ENCODE peak calls at places on chromosome 20, in ten cellular contexts. N is sigmoid colon, L is uterus, S is transverse colon, R is adrenal gland, W is tibial nerve, M is testis, F is endothelial cell of umbilical vein, H is ovary, V is HCT116. I is an unnamed sample.

GRCh38 chr20:3900187-3900604 is 11.0 kb downstream of the PANK2 start:
- DNase-seq in V (no peak), S (no peak), F (peak; percentile 67), L (no peak), R (no peak), H (no peak), N (no peak), M (no peak), W (no peak), I (no peak)

GRCh38 chr20:23032056-23032455 is 3.1 kb upstream of the SSTR4 start:
- DNase-seq in M (no peak), R (no peak), H (no peak), V (no peak), L (no peak), F (no peak), N (no peak), W (no peak), S (no peak), I (no peak)

GRCh38 chr20:41232971-41233926 is 84.3 kb downstream of the ZHX3 start:
- DNase-seq in N (no peak), M (no peak), W (no peak), H (no peak), L (no peak), V (no peak), F (peak; percentile 59), R (no peak), S (no peak), I (peak; percentile 72)

GRCh38 chr20:25510202-25510601 is 75.1 kb downstream of the NINL start:
- DNase-seq in L (no peak), S (no peak), N (no peak), R (no peak), W (no peak), V (no peak), H (no peak), F (no peak), M (no peak), I (no peak)

GRCh38 chr20:36141310-36141709 is 13.2 kb upstream of the EPB41L1 start:
- DNase-seq in L (no peak), N (no peak), F (no peak), H (no peak), M (no peak), W (no peak), S (no peak), R (no peak), V (no peak), I (no peak)

GRCh38 chr20:10708342-10709185 is 34.8 kb upstream of the JAG1 start:
- DNase-seq in H (no peak), M (no peak), S (no peak), V (no peak), N (no peak), W (no peak), F (peak; percentile 49), R (no peak), L (no peak), I (no peak)

GRCh38 chr20:10524034-10524476 is 89.0 kb downstream of the SLX4IP start:
- DNase-seq in S (peak; percentile 60), H (peak; percentile 74), N (peak; percentile 98), L (peak; percentile 72), V (no peak), R (no peak), F (no peak), W (peak; percentile 66), M (peak; percentile 51), I (no peak)

GRCh38 chr20:11144114-11144513 is 470.3 kb upstream of the JAG1 start:
- DNase-seq in W (no peak), S (no peak), R (no peak), F (peak; percentile 29), L (peak; percentile 39), H (peak; percentile 35), M (no peak), N (peak; percentile 72), V (no peak), I (no peak)

GRCh38 chr20:2692036-2692885 is at the start of gene EBF4:
- DNase-seq in N (peak; percentile 86), R (peak; percentile 64), M (peak; percentile 77), L (peak; percentile 68), S (peak; percentile 47), V (no peak), W (peak; percentile 27), F (peak; percentile 31), H (peak; percentile 87), I (no peak)
- TF ChIP-seq POLR2A in N (no peak), R (peak; percentile 45), M (no peak), L (peak; percentile 88), S (no peak), V (no peak), W (no peak), F (no peak), H (peak; percentile 71), I (no peak)

GRCh38 chr20:19626896-19627295 is 131.2 kb upstream of the RIN2 start:
- DNase-seq in H (no peak), N (no peak), F (no peak), V (no peak), W (no peak), M (no peak), L (no peak), S (no peak), R (no peak), I (no peak)

GRCh38 chr20:19624221-19624620 is 133.8 kb upstream of the RIN2 start:
- DNase-seq in S (no peak), M (no peak), H (no peak), N (no peak), W (no peak), R (no peak), L (no peak), V (no peak), F (no peak), I (no peak)

GRCh38 chr20:19631410-19631809 is 126.6 kb upstream of the RIN2 start:
- DNase-seq in R (no peak), F (no peak), W (no peak), H (no peak), M (no peak), V (no peak), S (no peak), L (no peak), N (no peak), I (peak; percentile 64)

GRCh38 chr20:19625416-19625815 is 132.6 kb upstream of the RIN2 start:
- DNase-seq in R (no peak), H (no peak), F (no peak), S (no peak), W (no peak), V (no peak), N (no peak), L (no peak), M (no peak), I (no peak)

GRCh38 chr20:19628570-19629134 is 129.4 kb upstream of the RIN2 start:
- DNase-seq in S (peak; percentile 62), L (peak; percentile 27), M (peak; percentile 71), R (peak; percentile 62), F (peak; percentile 66), N (no peak), V (peak; percentile 81), W (peak; percentile 57), H (no peak), I (peak; percentile 76)
- TF ChIP-seq CTCF in S (peak; percentile 68), L (peak; percentile 29), M (peak; percentile 65), R (peak; percentile 57), F (peak; percentile 73), N (peak; percentile 45), V (peak; percentile 80), W (no peak), H (no peak), I (peak; percentile 78)

DNA sequence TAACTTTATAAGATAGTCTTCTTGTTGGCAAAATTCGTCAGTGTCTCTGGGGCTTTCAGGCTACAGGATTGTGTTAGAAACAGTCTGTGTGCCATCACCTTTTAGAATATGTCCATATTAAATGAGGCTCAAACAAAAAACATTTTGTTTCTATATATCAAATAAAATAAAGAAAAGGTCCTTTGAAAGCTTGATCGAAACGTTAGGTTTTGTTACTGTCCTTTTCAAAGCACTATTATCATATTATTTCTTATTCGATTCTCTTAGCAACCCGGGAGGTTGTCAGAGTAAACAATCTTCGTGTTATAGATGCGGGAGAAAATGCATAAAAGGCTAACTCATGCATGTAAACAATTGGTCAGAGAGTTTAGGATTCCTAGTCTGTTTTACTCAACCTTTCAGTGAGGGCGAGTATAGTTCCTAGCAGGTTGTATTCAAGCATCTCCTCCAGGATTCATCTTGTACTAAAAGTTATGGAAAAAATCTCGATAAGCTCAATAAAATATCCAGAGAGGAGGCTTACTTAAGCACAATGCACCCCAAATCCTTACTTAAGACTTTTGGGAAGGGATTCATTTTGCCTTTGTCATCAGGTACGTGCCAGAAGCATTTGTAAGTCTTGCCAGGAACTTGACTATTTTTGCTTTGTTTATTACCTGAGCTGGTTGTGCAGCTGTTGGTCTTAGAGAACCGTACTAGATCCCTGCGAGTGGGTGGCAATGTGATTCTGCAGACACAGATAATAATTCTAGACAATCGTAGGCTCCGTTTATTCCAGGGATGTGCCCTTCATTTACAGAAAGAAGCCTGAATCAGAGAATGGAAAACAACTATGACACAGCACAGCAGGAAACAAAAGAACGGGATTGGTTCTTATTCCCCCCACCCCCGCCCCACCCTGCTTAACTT is 159.6 kb upstream of the ZNF217 start:
- DNase-seq in V (no peak), N (no peak), W (no peak), F (no peak), S (no peak), L (no peak), R (no peak), M (no peak), H (no peak), I (no peak)
- TF ChIP-seq POLR2A in V (no peak), N (no peak), W (no peak), F (no peak), S (no peak), L (no peak), R (no peak), M (no peak), H (no peak), I (no peak)

DNA sequence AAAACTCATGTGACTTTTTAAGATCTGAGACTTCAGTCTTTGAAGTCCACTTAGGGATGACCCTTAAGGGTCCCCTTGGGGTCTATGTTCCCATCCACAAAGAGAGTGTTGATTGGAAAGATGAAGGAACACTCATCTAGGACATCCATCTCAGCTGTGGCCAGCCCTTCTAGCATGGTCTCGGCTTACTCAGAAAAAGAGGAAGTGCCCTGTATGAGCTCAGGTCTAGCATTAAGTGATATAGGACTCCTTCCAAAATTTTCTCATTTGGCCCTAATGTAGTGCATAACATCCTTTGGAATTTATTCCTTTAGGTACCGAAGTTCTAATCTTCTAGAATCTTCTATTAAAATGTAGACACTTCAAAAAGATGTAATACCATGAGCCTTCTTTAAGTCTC is 77.4 kb downstream of the NDUFAF5 start:
- DNase-seq in F (no peak), N (no peak), R (no peak), W (no peak), V (no peak), S (no peak), M (no peak), H (no peak), L (no peak), I (no peak)
- TF ChIP-seq CTCF in F (no peak), N (no peak), R (no peak), W (no peak), V (no peak), S (no peak), M (no peak), H (no peak), L (no peak), I (no peak)